ENCODE peak calls at places on chromosomes 1 and 21, in five cellular contexts. Z is naive thymus-derived CD4-positive, alpha-beta T cell; I is stomach; A is Caco-2; R is astrocyte of the cerebellum. Y is an unnamed sample.

GRCh38 chr1:20663969-20664715 is 3.0 kb upstream of the DDOST start:
- DNase-seq in Z (no peak), I (no peak), A (no peak), R (no peak), Y (no peak)

GRCh38 chr1:158830904-158831507 is at the start of gene MNDA:
- DNase-seq in Z (no peak), I (no peak), A (no peak), R (no peak), Y (no peak)

GRCh38 chr1:152035406-152036315 is 1.1 kb downstream of the S100A11 start:
- DNase-seq in Z (no peak), I (no peak), A (peak), R (no peak), Y (no peak)

GRCh38 chr1:70685300-70686286 is 274.5 kb downstream of the CTH start:
- DNase-seq in Z (peak), I (peak), A (peak), R (peak), Y (peak)

GRCh38 chr21:37695111-37695510 is 221.1 kb downstream of the KCNJ6 start:
- DNase-seq in Z (no peak), I (no peak), A (no peak), R (no peak), Y (no peak)

GRCh38 chr1:6117064-6117463 is 63.1 kb downstream of the CHD5 start:
- DNase-seq in Z (no peak), I (no peak), A (no peak), R (no peak), Y (no peak)

GRCh38 chr1:53585116-53585515 is 125.9 kb downstream of the DMRTB1 start:
- DNase-seq in Z (peak), I (peak), A (no peak), R (no peak), Y (no peak)

GRCh38 chr1:156860113-156860638 is 489 bp upstream of the NTRK1 start:
- DNase-seq in Z (peak), I (peak), A (peak), R (no peak), Y (no peak)

GRCh38 chr21:25369524-25370300 is 237.6 kb downstream of the MRPL39 start:
- DNase-seq in Z (no peak), I (no peak), A (no peak), R (peak), Y (no peak)

GRCh38 chr1:150841626-150842025 is 33.6 kb upstream of the CTSK start:
- DNase-seq in Z (peak), I (no peak), A (no peak), R (no peak), Y (no peak)

GRCh38 chr1:232131715-232132391 is 498.1 kb downstream of the SIPA1L2 start:
- DNase-seq in Z (no peak), I (no peak), A (no peak), R (no peak), Y (no peak)
- H3K4me3 ChIP-seq in Z (no peak), I (no peak), A (no peak), R (no peak), Y (no peak)

DNA sequence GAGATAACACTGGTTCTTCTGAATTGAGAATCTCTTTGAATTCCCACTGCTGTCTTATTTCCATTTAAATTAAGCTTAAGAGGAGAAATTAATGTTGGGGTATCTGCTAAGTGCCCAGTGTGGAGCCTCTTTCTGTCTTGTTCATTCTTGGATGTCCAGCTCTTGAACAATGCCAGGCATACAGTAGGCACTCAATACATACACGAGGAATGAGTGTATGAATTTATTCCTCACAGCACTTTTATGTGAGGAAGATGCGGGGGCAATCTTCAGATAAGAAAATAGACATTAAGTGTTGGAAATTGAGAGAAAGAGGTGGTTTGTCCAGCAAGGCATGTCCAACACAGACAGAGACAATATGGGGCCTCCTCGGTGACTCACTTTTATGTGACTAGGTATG is 11.8 kb upstream of the ATF3 start:
- DNase-seq in Z (no peak), I (no peak), A (no peak), R (no peak), Y (no peak)
- H3K4me3 ChIP-seq in Z (peak), I (no peak), A (no peak), R (no peak), Y (peak)

GRCh38 chr1:10634428-10635384 is 160.0 kb downstream of the PEX14 start:
- DNase-seq in Z (no peak), I (no peak), A (no peak), R (peak), Y (no peak)

GRCh38 chr1:10637400-10637799 is 159.0 kb downstream of the CASZ1 start:
- DNase-seq in Z (no peak), I (no peak), A (no peak), R (no peak), Y (no peak)

GRCh38 chr1:10634075-10634427 is 159.3 kb downstream of the PEX14 start:
- DNase-seq in Z (no peak), I (no peak), A (no peak), R (no peak), Y (no peak)

GRCh38 chr1:10635992-10636391 is 160.5 kb downstream of the CASZ1 start:
- DNase-seq in Z (no peak), I (peak), A (no peak), R (no peak), Y (no peak)

GRCh38 chr1:10635385-10635896 is 160.7 kb downstream of the PEX14 start:
- DNase-seq in Z (no peak), I (peak), A (no peak), R (peak), Y (no peak)
- H3K4me3 ChIP-seq in Z (no peak), I (no peak), A (no peak), R (no peak), Y (no peak)

GRCh38 chr21:46661627-46662366 is 26.3 kb downstream of the PRMT2 start:
- DNase-seq in Z (no peak), I (no peak), A (no peak), R (no peak), Y (no peak)
- H3K4me3 ChIP-seq in Z (no peak), I (peak), A (no peak), R (no peak), Y (peak)

GRCh38 chr1:46218443-46218842 is 15.3 kb downstream of the LURAP1 start:
- DNase-seq in Z (no peak), I (no peak), A (no peak), R (no peak), Y (no peak)

GRCh38 chr1:46223472-46223943 is 20.4 kb downstream of the LURAP1 start:
- DNase-seq in Z (peak), I (peak), A (peak), R (peak), Y (peak)

GRCh38 chr1:46221749-46222148 is 18.6 kb downstream of the LURAP1 start:
- DNase-seq in Z (no peak), I (no peak), A (no peak), R (no peak), Y (no peak)

GRCh38 chr1:46219551-46220520 is 16.7 kb downstream of the LURAP1 start:
- DNase-seq in Z (no peak), I (no peak), A (no peak), R (no peak), Y (no peak)

DNA sequence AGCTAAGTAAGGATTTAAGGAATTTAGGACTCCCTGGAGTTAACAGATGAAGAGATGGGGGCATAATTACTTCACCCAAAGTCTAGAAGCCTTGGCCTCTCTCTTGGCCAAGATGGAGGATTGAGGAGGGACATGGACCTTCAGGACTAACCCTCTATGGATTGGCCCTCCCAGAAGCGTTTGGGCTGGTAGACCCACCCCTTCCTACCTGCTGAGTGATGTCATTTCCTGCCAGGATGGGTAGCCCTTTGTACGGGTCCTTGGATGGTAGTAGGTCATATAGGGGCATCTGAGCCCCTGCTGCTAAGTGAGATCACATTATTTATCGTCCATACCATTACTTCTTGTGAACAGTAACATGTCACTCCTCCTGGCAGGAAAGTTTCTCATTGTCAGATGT is 17.7 kb downstream of the LURAP1 start:
- DNase-seq in Z (no peak), I (no peak), A (no peak), R (no peak), Y (no peak)
- H3K4me3 ChIP-seq in Z (no peak), I (no peak), A (no peak), R (no peak), Y (no peak)

DNA sequence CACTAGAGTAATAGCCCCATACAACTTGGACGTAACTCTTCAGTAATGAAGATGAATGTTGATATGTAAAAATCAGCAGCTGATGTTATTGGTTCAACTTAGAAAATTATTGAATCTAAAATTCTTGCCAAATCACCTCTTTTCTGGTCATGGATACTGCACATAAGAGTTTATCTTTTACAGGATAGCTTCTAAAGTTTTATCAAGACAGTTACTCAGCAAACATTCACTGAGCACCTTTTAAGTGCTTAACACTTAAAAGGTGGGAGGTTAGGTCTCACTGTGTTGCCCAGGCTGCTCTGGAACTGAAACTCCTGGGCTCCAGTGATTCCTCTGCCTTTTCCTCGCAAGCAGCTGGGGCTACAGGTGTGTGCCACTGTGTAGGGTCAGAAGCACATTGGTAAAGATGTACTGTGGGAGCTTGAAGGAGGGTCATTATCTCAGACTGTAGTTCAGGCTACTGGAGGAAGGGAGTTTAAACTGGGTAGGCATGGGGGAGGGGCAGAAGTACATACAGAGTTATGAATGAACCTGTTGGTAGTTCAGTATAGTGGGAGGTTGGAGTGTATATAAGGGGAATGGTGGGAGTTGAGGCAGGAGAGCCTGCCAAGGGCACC is 2.0 kb downstream of the MPZL1 start:
- DNase-seq in Z (no peak), I (no peak), A (no peak), R (no peak), Y (no peak)
- H3K4me3 ChIP-seq in Z (no peak), I (peak), A (peak), R (peak), Y (peak)

GRCh38 chr21:39867198-39867650 is at the start of gene PCP4:
- DNase-seq in Z (no peak), I (peak), A (peak), R (no peak), Y (no peak)
- H3K4me3 ChIP-seq in Z (no peak), I (no peak), A (no peak), R (no peak), Y (no peak)

DNA sequence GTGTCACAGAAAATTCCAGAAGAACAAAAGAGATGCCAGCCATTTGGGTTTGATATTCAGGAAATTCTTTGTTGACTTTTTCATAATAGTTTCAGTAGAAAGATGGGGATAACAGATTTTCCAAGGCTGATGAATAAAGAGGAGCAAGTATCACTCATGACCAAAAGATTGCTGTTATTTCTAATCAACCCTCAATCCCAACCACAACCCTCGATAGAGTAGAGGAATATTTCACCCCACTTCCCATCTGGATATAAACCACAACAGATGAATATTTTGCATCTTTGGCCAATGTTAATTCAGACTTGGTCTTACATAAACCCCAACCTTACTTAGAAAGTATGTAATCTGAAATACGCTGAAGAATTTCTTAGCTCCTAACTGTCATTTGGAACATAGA is 232.4 kb downstream of the SEC16B start:
- DNase-seq in Z (no peak), I (no peak), A (no peak), R (no peak), Y (no peak)
- H3K4me3 ChIP-seq in Z (no peak), I (no peak), A (no peak), R (no peak), Y (no peak)

GRCh38 chr1:40860706-40861226 is 1.4 kb downstream of the CITED4 start:
- DNase-seq in Z (no peak), I (no peak), A (no peak), R (no peak), Y (no peak)
- H3K4me3 ChIP-seq in Z (peak), I (peak), A (peak), R (peak), Y (peak)

GRCh38 chr1:153880962-153881361 is 41.8 kb downstream of the GATAD2B start:
- DNase-seq in Z (peak), I (peak), A (no peak), R (peak), Y (peak)

GRCh38 chr1:153881764-153882163 is 41.0 kb downstream of the GATAD2B start:
- DNase-seq in Z (no peak), I (no peak), A (no peak), R (no peak), Y (peak)

GRCh38 chr1:153880024-153880423 is 42.7 kb downstream of the GATAD2B start:
- DNase-seq in Z (no peak), I (no peak), A (no peak), R (no peak), Y (no peak)

GRCh38 chr1:153883223-153883622 is 39.5 kb downstream of the GATAD2B start:
- DNase-seq in Z (no peak), I (no peak), A (no peak), R (no peak), Y (no peak)

DNA sequence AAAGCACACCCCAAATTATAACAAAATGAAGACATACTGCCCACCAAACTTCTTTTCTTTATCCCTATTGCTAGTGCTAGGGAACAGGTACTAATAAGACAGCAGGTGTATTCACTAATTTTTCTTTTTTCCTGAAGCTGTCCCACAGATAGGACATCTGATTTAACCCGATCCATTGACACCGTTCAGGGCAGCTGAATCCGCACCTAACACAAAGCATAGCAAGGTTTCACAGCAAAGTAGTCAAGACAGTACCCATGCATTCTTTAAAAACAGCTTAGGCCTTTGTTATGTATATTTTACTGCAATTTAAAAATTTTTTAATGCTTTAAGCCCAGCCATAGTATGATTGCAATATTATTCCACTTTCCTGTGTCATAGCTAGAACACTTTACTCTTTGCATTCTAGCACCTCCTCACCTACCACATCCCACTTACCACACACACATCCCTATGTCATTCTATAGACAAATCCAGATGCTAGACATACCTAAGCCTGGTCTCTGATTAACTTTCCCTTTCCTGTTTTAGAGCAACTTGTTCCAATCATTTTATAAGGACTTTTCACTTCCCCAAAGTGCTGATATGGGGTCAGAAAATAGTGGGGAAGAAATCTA is 40.4 kb downstream of the GATAD2B start:
- DNase-seq in Z (no peak), I (no peak), A (no peak), R (no peak), Y (no peak)
- H3K4me3 ChIP-seq in Z (no peak), I (no peak), A (no peak), R (no peak), Y (peak)